ENCODE peak calls at places on chromosomes 6 and 20, in ten cellular contexts. Z is NT2/D1; M is cardiac muscle cell; V is MM.1S; H is H7; O is transverse colon; X is left ventricle myocardium inferior; P is CD8-positive, alpha-beta memory T cell; L is heart right ventricle; R is adrenal gland. S is an unnamed sample. For H3K27me3, the result is how much of the 10 kb centered on the place peaks cover.

GRCh38 chr6:149851461-149851860 is 12.7 kb downstream of the LRP11 start:
- DNase-seq in P (no peak), Z (no peak), O (no peak), X (no peak), M (peak), L (no peak), H (no peak), R (peak), V (no peak), S (no peak)

GRCh38 chr6:2285510-2285909 is 40.1 kb upstream of the GMDS start:
- DNase-seq in Z (no peak), M (no peak), P (no peak), X (no peak), H (no peak), L (no peak), V (no peak), R (no peak), O (no peak), S (no peak)

GRCh38 chr6:150380256-150380655 is 11.4 kb downstream of the IYD start:
- DNase-seq in L (no peak), X (no peak), P (no peak), Z (no peak), R (no peak), H (no peak), O (no peak), V (no peak), M (no peak), S (no peak)

GRCh38 chr20:59163641-59164530 is at the start of gene ZNF831:
- DNase-seq in L (no peak), V (no peak), P (no peak), X (no peak), Z (no peak), O (no peak), M (no peak), R (no peak), H (no peak), S (no peak)

GRCh38 chr6:84350397-84350796 is 123.0 kb upstream of the CEP162 start:
- DNase-seq in P (no peak), L (no peak), Z (no peak), V (no peak), O (no peak), M (no peak), R (no peak), H (no peak), X (no peak), S (no peak)

GRCh38 chr20:49794336-49795124 is 18.1 kb upstream of the SLC9A8 start:
- DNase-seq in P (no peak), M (peak), R (peak), L (no peak), X (no peak), H (no peak), V (no peak), Z (no peak), O (peak), S (peak)

GRCh38 chr20:57476641-57477461 is 48.1 kb downstream of the CTCFL start:
- DNase-seq in P (no peak), R (no peak), M (no peak), H (peak), V (no peak), X (no peak), O (no peak), L (no peak), Z (no peak), S (peak)

GRCh38 chr6:65126667-65127066 is 580.4 kb downstream of the EYS start:
- DNase-seq in X (no peak), P (no peak), L (no peak), M (no peak), R (no peak), H (peak), V (no peak), Z (no peak), O (no peak), S (no peak)

GRCh38 chr20:43583133-43583864 is 7.4 kb upstream of the IFT52 start:
- DNase-seq in Z (no peak), L (no peak), V (no peak), M (peak), P (no peak), H (no peak), O (no peak), R (no peak), X (no peak), S (no peak)

GRCh38 chr6:165055231-165055630 is 254.2 kb downstream of the C6orf118 start:
- DNase-seq in M (peak), V (no peak), L (no peak), Z (no peak), H (no peak), R (no peak), P (no peak), O (no peak), X (no peak), S (no peak)

GRCh38 chr6:30097902-30098606 is 14.8 kb downstream of the TRIM31 start:
- DNase-seq in V (no peak), M (no peak), L (no peak), P (no peak), H (no peak), O (peak), Z (no peak), X (no peak), R (no peak), S (no peak)

GRCh38 chr20:61690150-61690549 is 375.5 kb downstream of the TAF4 start:
- DNase-seq in O (no peak), V (no peak), X (peak), M (no peak), Z (no peak), L (no peak), R (no peak), H (no peak), P (peak), S (no peak)

GRCh38 chr20:61692476-61692875 is 373.2 kb downstream of the TAF4 start:
- DNase-seq in L (no peak), H (no peak), M (no peak), O (no peak), P (no peak), R (no peak), X (no peak), V (no peak), Z (no peak), S (no peak)

GRCh38 chr20:61690993-61691840 is 374.5 kb downstream of the TAF4 start:
- DNase-seq in R (no peak), Z (no peak), M (no peak), H (no peak), P (peak), O (no peak), L (no peak), X (peak), V (no peak), S (no peak)

GRCh38 chr20:61693055-61693600 is 372.6 kb downstream of the TAF4 start:
- DNase-seq in P (no peak), V (no peak), X (no peak), H (no peak), M (no peak), O (no peak), Z (no peak), L (no peak), R (no peak), S (no peak)

DNA sequence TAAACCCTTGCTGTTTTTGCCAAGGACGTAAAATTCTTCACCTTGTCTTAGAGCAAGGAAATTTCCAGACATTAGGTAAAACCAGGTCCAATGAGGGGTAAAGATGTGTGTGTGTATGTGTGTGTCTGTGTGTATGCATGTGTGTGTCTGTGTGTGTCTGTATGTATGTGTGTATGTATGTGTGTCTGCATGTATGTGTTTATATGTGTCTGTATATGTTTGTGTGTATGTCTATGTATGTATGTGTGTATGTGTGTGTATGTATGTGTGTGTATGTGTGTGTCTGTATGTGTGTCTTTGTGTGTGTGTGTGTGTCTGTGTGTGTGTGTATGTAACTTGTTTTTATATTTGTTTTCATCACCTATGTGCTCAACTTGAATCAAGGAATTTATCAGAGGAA is 373.7 kb downstream of the TAF4 start:
- DNase-seq in M (no peak), O (no peak), H (no peak), V (no peak), L (no peak), Z (no peak), P (no peak), R (no peak), X (no peak), S (no peak)
- H3K4me3 ChIP-seq in M (no peak), O (no peak), H (no peak), V (no peak), L (no peak), Z (no peak), P (no peak), R (no peak), X (no peak), S (no peak)

GRCh38 chr6:31497595-31498476 is at the start of gene MICB:
- DNase-seq in L (peak), Z (peak), P (peak), X (peak), M (peak), V (peak), R (peak), O (peak), H (peak), S (peak)
- H3K27me3 ChIP-seq in L (under half), Z (under half), P (under half), X (under half), M (half or more), V (under half), R (under half), O (under half), H (under half), S (under half)

GRCh38 chr6:31441368-31442267 is 38.2 kb downstream of the MICA start:
- DNase-seq in O (peak), P (peak), H (peak), R (peak), X (peak), V (peak), Z (peak), L (peak), M (peak), S (peak)
- H3K4me3 ChIP-seq in O (no peak), P (no peak), H (no peak), R (no peak), X (peak), V (no peak), Z (no peak), L (peak), M (no peak), S (no peak)

GRCh38 chr6:50708664-50709365 is 4.5 kb upstream of the TFAP2D start:
- DNase-seq in R (no peak), X (no peak), Z (no peak), L (no peak), M (no peak), P (no peak), H (no peak), O (no peak), V (no peak), S (no peak)
- H3K27me3 ChIP-seq in R (under half), X (half or more), Z (half or more), L (half or more), M (half or more), P (under half), H (half or more), O (half or more), V (under half), S (half or more)

GRCh38 chr6:16769986-16770376 is 8.7 kb upstream of the ATXN1 start:
- DNase-seq in H (no peak), L (no peak), O (no peak), M (peak), X (no peak), Z (no peak), P (no peak), V (no peak), R (no peak), S (no peak)
- H3K4me3 ChIP-seq in H (no peak), L (no peak), O (no peak), M (no peak), X (no peak), Z (no peak), P (no peak), V (no peak), R (no peak), S (no peak)

GRCh38 chr6:17278289-17279061 is 2.7 kb upstream of the RBM24 start:
- DNase-seq in O (no peak), V (no peak), L (no peak), X (no peak), P (no peak), H (no peak), M (peak), Z (no peak), R (no peak), S (no peak)
- H3K27me3 ChIP-seq in O (under half), V (under half), L (half or more), X (under half), P (under half), H (half or more), M (under half), Z (under half), R (under half), S (under half)

GRCh38 chr6:135665935-135666334 is 168.4 kb upstream of the AHI1 start:
- DNase-seq in X (no peak), L (no peak), P (no peak), Z (no peak), V (no peak), O (no peak), H (no peak), M (no peak), R (no peak), S (no peak)

GRCh38 chr6:135672256-135672655 is 174.7 kb upstream of the AHI1 start:
- DNase-seq in Z (no peak), H (no peak), R (no peak), M (no peak), P (no peak), O (no peak), V (no peak), L (no peak), X (no peak), S (no peak)

GRCh38 chr6:135664527-135664926 is 167.0 kb upstream of the AHI1 start:
- DNase-seq in X (no peak), R (no peak), L (no peak), M (no peak), V (no peak), H (no peak), O (no peak), Z (no peak), P (no peak), S (no peak)

GRCh38 chr6:135673671-135674309 is 176.2 kb upstream of the AHI1 start:
- DNase-seq in Z (no peak), P (no peak), V (no peak), L (no peak), O (no peak), X (no peak), R (no peak), M (peak), H (no peak), S (no peak)

GRCh38 chr6:135667694-135668455 is 170.3 kb upstream of the AHI1 start:
- DNase-seq in V (no peak), M (peak), H (peak), O (no peak), X (peak), P (no peak), L (peak), R (peak), Z (no peak), S (no peak)
- H3K4me3 ChIP-seq in V (no peak), M (no peak), H (no peak), O (no peak), X (peak), P (no peak), L (peak), R (no peak), Z (no peak), S (no peak)

DNA sequence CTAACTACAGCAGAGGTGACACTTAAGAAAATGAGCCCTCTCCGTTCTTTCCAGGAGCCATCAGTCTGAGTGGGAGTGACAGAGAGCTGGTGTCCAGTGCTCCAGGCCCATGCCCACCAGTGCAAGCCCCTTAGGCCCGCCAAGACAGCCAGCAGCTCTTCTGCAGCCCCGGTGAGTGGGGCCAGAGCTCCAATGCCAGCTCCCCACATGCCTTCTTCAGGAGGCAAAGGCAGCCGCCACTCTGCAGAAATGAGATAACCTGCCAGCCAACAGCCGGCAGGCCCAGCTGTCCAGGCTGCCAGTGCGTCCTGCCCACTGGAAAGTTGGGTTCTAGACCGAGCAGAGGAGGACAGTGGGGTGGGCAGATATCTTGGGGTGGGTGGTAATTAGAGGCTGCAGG is 3.8 kb downstream of the GRM4 start:
- DNase-seq in Z (no peak), P (peak), X (no peak), O (no peak), M (no peak), V (no peak), R (no peak), H (no peak), L (no peak), S (no peak)
- H3K27me3 ChIP-seq in Z (under half), P (under half), X (half or more), O (half or more), M (under half), V (half or more), R (half or more), H (under half), L (half or more), S (half or more)